ENCODE peak calls at places on chromosomes 4 and X, in four cellular contexts. W is K562, Y is HepG2, E is GM12878. C is an unnamed sample.

GRCh38 chr4:114250439-114250891 is 271.0 kb upstream of the ARSJ start:
- DNase-seq in W (no peak), Y (no peak), E (no peak), C (no peak)

GRCh38 chr4:69781458-69782418 is 21.3 kb upstream of the SULT1B1 start:
- DNase-seq in W (no peak), Y (peak), E (no peak), C (no peak)

GRCh38 chr4:81358173-81358572 is 113.5 kb downstream of the RASGEF1B start:
- DNase-seq in W (no peak), Y (no peak), E (no peak), C (no peak)

GRCh38 chrX:15686818-15687685 is 22.4 kb upstream of the CLTRN start:
- DNase-seq in W (peak), Y (peak), E (peak), C (peak)

GRCh38 chrX:10166731-10167149 is 10.0 kb downstream of the CLCN4 start:
- DNase-seq in W (no peak), Y (peak), E (no peak), C (no peak)

GRCh38 chr4:7646384-7647061 is 211.8 kb upstream of the PSAPL1 start:
- DNase-seq in W (no peak), Y (peak), E (no peak), C (no peak)

GRCh38 chr4:90951037-90951436 is 823.8 kb downstream of the CCSER1 start:
- DNase-seq in W (no peak), Y (peak), E (no peak), C (peak)

GRCh38 chrX:17453791-17454190 is 78.8 kb downstream of the NHS start:
- DNase-seq in W (no peak), Y (no peak), E (no peak), C (no peak)

GRCh38 chrX:153880440-153880815 is 5.5 kb downstream of the L1CAM start:
- DNase-seq in W (no peak), Y (no peak), E (no peak), C (no peak)

GRCh38 chr4:40825014-40825838 is 75.5 kb downstream of the NSUN7 start:
- DNase-seq in W (no peak), Y (no peak), E (no peak), C (no peak)

GRCh38 chrX:27815209-27815608 is 7.4 kb downstream of the MAGEB10 start:
- DNase-seq in W (no peak), Y (no peak), E (no peak), C (no peak)

GRCh38 chr4:70651864-70652506 is 14.3 kb downstream of the JCHAIN start:
- DNase-seq in W (no peak), Y (peak), E (no peak), C (peak)

GRCh38 chr4:187167126-187167525 is 443.5 kb upstream of the FAT1 start:
- DNase-seq in W (no peak), Y (no peak), E (no peak), C (no peak)

GRCh38 chr4:124155239-124155638 is 557.3 kb downstream of the ANKRD50 start:
- DNase-seq in W (no peak), Y (no peak), E (no peak), C (no peak)

GRCh38 chr4:25031077-25031606 is 396 bp upstream of the LGI2 start:
- DNase-seq in W (no peak), Y (no peak), E (no peak), C (peak)

GRCh38 chrX:13597928-13598327 is 28.5 kb downstream of the EGFL6 start:
- DNase-seq in W (no peak), Y (no peak), E (no peak), C (no peak)

GRCh38 chr4:1171306-1172227 is 816 bp downstream of the SPON2 start:
- DNase-seq in W (no peak), Y (no peak), E (no peak), C (no peak)

GRCh38 chrX:5965406-5965805 is 263.3 kb downstream of the NLGN4X start:
- DNase-seq in W (no peak), Y (no peak), E (no peak), C (no peak)

GRCh38 chrX:49103637-49104036 is 19.9 kb downstream of the GPKOW start:
- DNase-seq in W (no peak), Y (peak), E (no peak), C (no peak)

GRCh38 chr4:187814737-187815465 is 180.7 kb upstream of the ZFP42 start:
- DNase-seq in W (no peak), Y (no peak), E (no peak), C (no peak)

GRCh38 chr4:167232805-167233522 is 1.3 kb downstream of the SPOCK3 start:
- DNase-seq in W (no peak), Y (no peak), E (no peak), C (peak)

GRCh38 chr4:1723131-1723801 is 1.9 kb downstream of the TACC3 start:
- DNase-seq in W (no peak), Y (no peak), E (no peak), C (no peak)

GRCh38 chr4:2823301-2823670 is 20.4 kb upstream of the ADD1 start:
- DNase-seq in W (no peak), Y (no peak), E (no peak), C (no peak)

GRCh38 chr4:153447175-153447887 is 18.8 kb upstream of the TMEM131L start:
- DNase-seq in W (no peak), Y (no peak), E (no peak), C (peak)

GRCh38 chrX:28649541-28649940 is 62.3 kb downstream of the IL1RAPL1 start:
- DNase-seq in W (no peak), Y (no peak), E (no peak), C (no peak)

GRCh38 chr4:116688536-116688935 is 396.8 kb downstream of the TRAM1L1 start:
- DNase-seq in W (no peak), Y (no peak), E (no peak), C (no peak)

GRCh38 chrX:49175435-49175834 is 3.7 kb downstream of the PLP2 start:
- DNase-seq in W (peak), Y (no peak), E (no peak), C (no peak)

GRCh38 chr4:74793757-74794340 is 474 bp downstream of the BTC start:
- DNase-seq in W (no peak), Y (peak), E (no peak), C (no peak)

GRCh38 chrX:135520022-135520552 is 373 bp upstream of the INTS6L start:
- DNase-seq in W (no peak), Y (no peak), E (no peak), C (no peak)

GRCh38 chr4:186104895-186105720 is 604 bp downstream of the FAM149A start:
- DNase-seq in W (no peak), Y (no peak), E (no peak), C (peak)

GRCh38 chr4:186772936-186773335 is 49.3 kb upstream of the FAT1 start:
- DNase-seq in W (no peak), Y (no peak), E (no peak), C (no peak)

GRCh38 chr4:106624674-106625073 is 256.1 kb upstream of the GIMD1 start:
- DNase-seq in W (no peak), Y (no peak), E (no peak), C (no peak)

GRCh38 chr4:106627071-106627470 is 258.5 kb upstream of the GIMD1 start:
- DNase-seq in W (no peak), Y (no peak), E (no peak), C (no peak)

GRCh38 chr4:106628616-106629606 is 260.3 kb upstream of the GIMD1 start:
- DNase-seq in W (no peak), Y (no peak), E (no peak), C (no peak)
- TF ChIP-seq TARDBP in W (no peak), Y (no peak), E (no peak), C (no peak)

DNA sequence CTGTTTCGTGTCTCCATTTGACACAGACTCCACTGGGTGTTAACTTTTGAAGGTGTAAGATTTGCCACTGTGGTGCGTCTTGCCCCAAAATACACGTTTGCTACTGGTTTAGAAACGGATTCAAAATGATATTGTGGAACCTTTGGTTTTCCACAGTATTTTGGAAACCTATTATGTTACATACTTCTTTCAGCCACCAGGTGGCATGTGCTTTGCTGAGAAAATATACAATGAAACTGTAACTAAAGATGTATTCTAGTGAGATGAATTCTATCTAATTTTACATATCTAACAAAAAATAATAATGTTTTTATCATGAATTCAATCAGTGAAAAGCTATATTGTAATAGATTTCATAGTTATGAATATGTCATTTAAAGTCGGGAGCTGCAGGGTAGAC is 28.4 kb upstream of the SLITRK4 start:
- DNase-seq in W (peak), Y (no peak), E (no peak), C (no peak)
- TF ChIP-seq TARDBP in W (no peak), Y (no peak), E (no peak), C (no peak)

GRCh38 chr4:174120446-174121142 is 162.9 kb downstream of the FBXO8 start:
- DNase-seq in W (peak), Y (peak), E (no peak), C (peak)
- TF ChIP-seq TARDBP in W (no peak), Y (no peak), E (no peak), C (no peak)

GRCh38 chr4:20180509-20180908 is 71.2 kb upstream of the SLIT2 start:
- DNase-seq in W (no peak), Y (no peak), E (no peak), C (no peak)
- TF ChIP-seq TARDBP in W (no peak), Y (no peak), E (no peak), C (no peak)

GRCh38 chrX:74420194-74421035 is 878 bp upstream of the SLC16A2 start:
- DNase-seq in W (no peak), Y (no peak), E (no peak), C (peak)
- TF ChIP-seq TARDBP in W (no peak), Y (no peak), E (no peak), C (no peak)

DNA sequence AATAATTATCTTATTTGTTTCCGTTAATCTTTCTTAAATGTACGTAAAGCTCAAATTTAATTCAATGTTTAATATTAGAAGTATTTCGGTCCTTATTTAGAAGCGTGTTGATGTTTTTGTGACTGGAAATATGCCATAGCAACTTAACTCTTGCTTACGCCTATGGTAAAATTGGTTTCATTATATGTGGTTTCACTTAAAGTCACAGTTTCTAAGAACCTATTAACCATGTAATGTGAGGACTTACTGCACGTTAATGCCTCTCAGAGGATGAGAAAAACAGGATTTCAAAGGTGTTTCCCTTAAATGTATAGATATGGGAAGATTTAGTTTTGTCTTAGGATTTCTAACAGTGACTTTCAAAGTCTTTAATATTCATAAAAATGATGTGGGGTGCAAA is 206.4 kb upstream of the IL15 start:
- DNase-seq in W (no peak), Y (no peak), E (no peak), C (no peak)
- TF ChIP-seq TARDBP in W (no peak), Y (no peak), E (no peak), C (no peak)